ENCODE peak calls at places on chromosomes 13 and 19, in six cellular contexts. W, M, U, K, B and T are unnamed samples.
A peak's percentile ranks its signal among the peaks of the same experiment; 100 is the strongest.

GRCh38 chr19:41025871-41026270 is 34.8 kb downstream of the CYP2B6 start:
- DNase-seq in W (no peak), U (no peak), M (no peak), B (no peak), K (no peak), T (no peak)

GRCh38 chr19:4343056-4343844 is at the start of gene MPND:
- DNase-seq in U (peak; percentile 55), K (peak; percentile 81), W (peak; percentile 97), M (peak; percentile 93), B (peak; percentile 87), T (peak; percentile 74)

GRCh38 chr19:53057904-53058579 is 13.5 kb downstream of the ERVV-2 start:
- DNase-seq in W (no peak), B (peak; percentile 17), M (peak; percentile 67), K (no peak), U (no peak), T (no peak)

GRCh38 chr13:95603887-95604533 is 40.5 kb downstream of the DZIP1 start:
- DNase-seq in B (peak; percentile 73), M (peak; percentile 11), K (peak; percentile 61), W (no peak), U (peak; percentile 70), T (no peak)

GRCh38 chr13:20671789-20672188 is 31.7 kb upstream of the IL17D start:
- DNase-seq in K (no peak), W (no peak), U (no peak), B (no peak), M (no peak), T (no peak)

GRCh38 chr19:28213476-28214082 is 999.4 kb downstream of the UQCRFS1 start:
- DNase-seq in M (no peak), U (peak; percentile 79), K (no peak), B (no peak), W (no peak), T (no peak)

GRCh38 chr19:35585844-35586243 is at the start of gene PMIS2:
- DNase-seq in M (no peak), K (no peak), B (no peak), W (no peak), U (no peak), T (no peak)

GRCh38 chr19:48654299-48655059 is 8.5 kb upstream of the CA11 start:
- DNase-seq in U (no peak), W (no peak), M (peak; percentile 60), K (no peak), B (no peak), T (no peak)

GRCh38 chr13:25874907-25875306 is 176.9 kb downstream of the SHISA2 start:
- DNase-seq in W (no peak), B (no peak), M (no peak), K (no peak), U (no peak), T (no peak)